ENCODE peak calls at places on chromosomes 11 and 22, in nine cellular contexts. One of them, this sample, is unnamed.

GRCh38 chr11:65793625-65794400 is 7.0 kb downstream of the OVOL1 start:
- DNase-seq in HCT116: no peak
- DNase-seq in HFF-Myc: no peak
- DNase-seq in adrenal gland: no peak
- DNase-seq in A549: no peak
- DNase-seq in mammary epithelial cell: no peak
- DNase-seq in uterus: no peak
- DNase-seq in BJ: no peak
- DNase-seq in cardiac fibroblast: no peak
- DNase-seq in this sample: no peak

GRCh38 chr11:109772846-109773400 is 320.3 kb upstream of the ZC3H12C start:
- DNase-seq in HCT116: no peak
- DNase-seq in HFF-Myc: no peak
- DNase-seq in adrenal gland: no peak
- DNase-seq in A549: no peak
- DNase-seq in mammary epithelial cell: no peak
- DNase-seq in uterus: no peak
- DNase-seq in BJ: no peak
- DNase-seq in cardiac fibroblast: no peak
- DNase-seq in this sample: no peak

GRCh38 chr11:79363261-79363660 is 77.6 kb downstream of the TENM4 start:
- DNase-seq in HCT116: no peak
- DNase-seq in HFF-Myc: no peak
- DNase-seq in adrenal gland: no peak
- DNase-seq in A549: no peak
- DNase-seq in mammary epithelial cell: peak
- DNase-seq in uterus: no peak
- DNase-seq in BJ: no peak
- DNase-seq in cardiac fibroblast: no peak
- DNase-seq in this sample: no peak

GRCh38 chr22:36087784-36088183 is 59.2 kb upstream of the RBFOX2 start:
- DNase-seq in HCT116: no peak
- DNase-seq in HFF-Myc: no peak
- DNase-seq in adrenal gland: no peak
- DNase-seq in A549: no peak
- DNase-seq in mammary epithelial cell: no peak
- DNase-seq in uterus: no peak
- DNase-seq in BJ: no peak
- DNase-seq in cardiac fibroblast: no peak
- DNase-seq in this sample: no peak

GRCh38 chr11:88292156-88292844 is 45.2 kb downstream of the CTSC start:
- DNase-seq in HCT116: peak
- DNase-seq in HFF-Myc: no peak
- DNase-seq in adrenal gland: peak
- DNase-seq in A549: peak
- DNase-seq in mammary epithelial cell: peak
- DNase-seq in uterus: peak
- DNase-seq in BJ: no peak
- DNase-seq in cardiac fibroblast: peak
- DNase-seq in this sample: no peak

GRCh38 chr11:8610532-8611116 is 16.6 kb upstream of the STK33 start:
- DNase-seq in HCT116: no peak
- DNase-seq in HFF-Myc: no peak
- DNase-seq in adrenal gland: peak
- DNase-seq in A549: no peak
- DNase-seq in mammary epithelial cell: no peak
- DNase-seq in uterus: no peak
- DNase-seq in BJ: no peak
- DNase-seq in cardiac fibroblast: no peak
- DNase-seq in this sample: peak

GRCh38 chr11:124592627-124593026 is 18.6 kb upstream of the PANX3 start:
- DNase-seq in HCT116: no peak
- DNase-seq in HFF-Myc: no peak
- DNase-seq in adrenal gland: no peak
- DNase-seq in A549: no peak
- DNase-seq in mammary epithelial cell: no peak
- DNase-seq in uterus: no peak
- DNase-seq in BJ: no peak
- DNase-seq in cardiac fibroblast: no peak
- DNase-seq in this sample: no peak

GRCh38 chr22:17917490-17917983 is 106.8 kb downstream of the MICAL3 start:
- DNase-seq in HCT116: no peak
- DNase-seq in HFF-Myc: no peak
- DNase-seq in adrenal gland: no peak
- DNase-seq in A549: no peak
- DNase-seq in mammary epithelial cell: no peak
- DNase-seq in uterus: peak
- DNase-seq in BJ: no peak
- DNase-seq in cardiac fibroblast: no peak
- DNase-seq in this sample: no peak

GRCh38 chr11:20808328-20808727 is 138.9 kb downstream of the NELL1 start:
- DNase-seq in HCT116: no peak
- DNase-seq in HFF-Myc: no peak
- DNase-seq in adrenal gland: no peak
- DNase-seq in A549: no peak
- DNase-seq in mammary epithelial cell: no peak
- DNase-seq in uterus: no peak
- DNase-seq in BJ: no peak
- DNase-seq in cardiac fibroblast: no peak
- DNase-seq in this sample: no peak

GRCh38 chr11:129402196-129402595 is 26.5 kb downstream of the BARX2 start:
- DNase-seq in HCT116: no peak
- DNase-seq in HFF-Myc: no peak
- DNase-seq in adrenal gland: no peak
- DNase-seq in A549: no peak
- DNase-seq in mammary epithelial cell: no peak
- DNase-seq in uterus: no peak
- DNase-seq in BJ: no peak
- DNase-seq in cardiac fibroblast: no peak
- DNase-seq in this sample: no peak

GRCh38 chr11:8229299-8230177 is 34.1 kb downstream of the LMO1 start:
- DNase-seq in HCT116: no peak
- DNase-seq in HFF-Myc: no peak
- DNase-seq in adrenal gland: peak
- DNase-seq in A549: no peak
- DNase-seq in mammary epithelial cell: peak
- DNase-seq in uterus: no peak
- DNase-seq in BJ: no peak
- DNase-seq in cardiac fibroblast: peak
- DNase-seq in this sample: no peak

GRCh38 chr22:35598396-35598710 is 18.8 kb downstream of the MB start:
- DNase-seq in HCT116: no peak
- DNase-seq in HFF-Myc: no peak
- DNase-seq in adrenal gland: no peak
- DNase-seq in A549: no peak
- DNase-seq in mammary epithelial cell: no peak
- DNase-seq in uterus: no peak
- DNase-seq in BJ: no peak
- DNase-seq in cardiac fibroblast: no peak
- DNase-seq in this sample: no peak

GRCh38 chr11:126636911-126637799 is 281.7 kb downstream of the ST3GAL4 start:
- DNase-seq in HCT116: no peak
- DNase-seq in HFF-Myc: no peak
- DNase-seq in adrenal gland: no peak
- DNase-seq in A549: peak
- DNase-seq in mammary epithelial cell: peak
- DNase-seq in uterus: no peak
- DNase-seq in BJ: peak
- DNase-seq in cardiac fibroblast: peak
- DNase-seq in this sample: no peak

GRCh38 chr11:116384876-116385275 is 387.9 kb downstream of the BUD13 start:
- DNase-seq in HCT116: no peak
- DNase-seq in HFF-Myc: no peak
- DNase-seq in adrenal gland: no peak
- DNase-seq in A549: no peak
- DNase-seq in mammary epithelial cell: no peak
- DNase-seq in uterus: no peak
- DNase-seq in BJ: no peak
- DNase-seq in cardiac fibroblast: no peak
- DNase-seq in this sample: no peak

GRCh38 chr11:107785401-107785800 is 73.2 kb downstream of the SLC35F2 start:
- DNase-seq in HCT116: no peak
- DNase-seq in HFF-Myc: no peak
- DNase-seq in adrenal gland: no peak
- DNase-seq in A549: no peak
- DNase-seq in mammary epithelial cell: no peak
- DNase-seq in uterus: no peak
- DNase-seq in BJ: no peak
- DNase-seq in cardiac fibroblast: peak
- DNase-seq in this sample: no peak

GRCh38 chr11:117820071-117820470 is 4.5 kb downstream of the FXYD2 start:
- DNase-seq in HCT116: no peak
- DNase-seq in HFF-Myc: no peak
- DNase-seq in adrenal gland: no peak
- DNase-seq in A549: no peak
- DNase-seq in mammary epithelial cell: no peak
- DNase-seq in uterus: no peak
- DNase-seq in BJ: no peak
- DNase-seq in cardiac fibroblast: no peak
- DNase-seq in this sample: no peak

GRCh38 chr22:29167032-29167911 is 38.4 kb upstream of the EMID1 start:
- DNase-seq in HCT116: no peak
- DNase-seq in HFF-Myc: no peak
- DNase-seq in adrenal gland: no peak
- DNase-seq in A549: no peak
- DNase-seq in mammary epithelial cell: no peak
- DNase-seq in uterus: no peak
- DNase-seq in BJ: no peak
- DNase-seq in cardiac fibroblast: no peak
- DNase-seq in this sample: no peak

GRCh38 chr22:39007177-39007576 is 6.9 kb upstream of the APOBEC3C start:
- DNase-seq in HCT116: no peak
- DNase-seq in HFF-Myc: no peak
- DNase-seq in adrenal gland: peak
- DNase-seq in A549: no peak
- DNase-seq in mammary epithelial cell: no peak
- DNase-seq in uterus: no peak
- DNase-seq in BJ: no peak
- DNase-seq in cardiac fibroblast: no peak
- DNase-seq in this sample: no peak

GRCh38 chr11:5690216-5690615 is 626 bp downstream of the TRIM22 start:
- DNase-seq in HCT116: no peak
- DNase-seq in HFF-Myc: no peak
- DNase-seq in adrenal gland: no peak
- DNase-seq in A549: no peak
- DNase-seq in mammary epithelial cell: peak
- DNase-seq in uterus: no peak
- DNase-seq in BJ: no peak
- DNase-seq in cardiac fibroblast: peak
- DNase-seq in this sample: no peak

GRCh38 chr22:19554834-19555404 is 30.7 kb upstream of the CLDN5 start:
- DNase-seq in HCT116: peak
- DNase-seq in HFF-Myc: no peak
- DNase-seq in adrenal gland: peak
- DNase-seq in A549: peak
- DNase-seq in mammary epithelial cell: peak
- DNase-seq in uterus: no peak
- DNase-seq in BJ: no peak
- DNase-seq in cardiac fibroblast: peak
- DNase-seq in this sample: peak

GRCh38 chr11:703515-703914 is 2.5 kb upstream of the EPS8L2 start:
- DNase-seq in HCT116: no peak
- DNase-seq in HFF-Myc: no peak
- DNase-seq in adrenal gland: no peak
- DNase-seq in A549: no peak
- DNase-seq in mammary epithelial cell: no peak
- DNase-seq in uterus: no peak
- DNase-seq in BJ: no peak
- DNase-seq in cardiac fibroblast: no peak
- DNase-seq in this sample: no peak

GRCh38 chr11:1933416-1934325 is 13.5 kb upstream of the MRPL23 start:
- DNase-seq in HCT116: no peak
- DNase-seq in HFF-Myc: no peak
- DNase-seq in adrenal gland: no peak
- DNase-seq in A549: no peak
- DNase-seq in mammary epithelial cell: no peak
- DNase-seq in uterus: no peak
- DNase-seq in BJ: no peak
- DNase-seq in cardiac fibroblast: no peak
- DNase-seq in this sample: no peak

GRCh38 chr11:75478690-75479597 is 45.9 kb upstream of the KLHL35 start:
- DNase-seq in HCT116: no peak
- DNase-seq in HFF-Myc: no peak
- DNase-seq in adrenal gland: no peak
- DNase-seq in A549: no peak
- DNase-seq in mammary epithelial cell: no peak
- DNase-seq in uterus: no peak
- DNase-seq in BJ: no peak
- DNase-seq in cardiac fibroblast: no peak
- DNase-seq in this sample: no peak
- TF ChIP-seq CTCF in HCT116: no peak
- TF ChIP-seq CTCF in HFF-Myc: no peak
- TF ChIP-seq CTCF in adrenal gland: no peak
- TF ChIP-seq CTCF in A549: no peak
- TF ChIP-seq CTCF in mammary epithelial cell: no peak
- TF ChIP-seq CTCF in uterus: no peak
- TF ChIP-seq CTCF in BJ: no peak
- TF ChIP-seq CTCF in cardiac fibroblast: no peak
- TF ChIP-seq CTCF in this sample: no peak

GRCh38 chr11:12099132-12099873 is 11.1 kb upstream of the MICAL2 start:
- DNase-seq in HCT116: no peak
- DNase-seq in HFF-Myc: no peak
- DNase-seq in adrenal gland: no peak
- DNase-seq in A549: no peak
- DNase-seq in mammary epithelial cell: no peak
- DNase-seq in uterus: no peak
- DNase-seq in BJ: no peak
- DNase-seq in cardiac fibroblast: no peak
- DNase-seq in this sample: no peak
- TF ChIP-seq CTCF in HCT116: no peak
- TF ChIP-seq CTCF in HFF-Myc: peak
- TF ChIP-seq CTCF in adrenal gland: no peak
- TF ChIP-seq CTCF in A549: no peak
- TF ChIP-seq CTCF in mammary epithelial cell: no peak
- TF ChIP-seq CTCF in uterus: no peak
- TF ChIP-seq CTCF in BJ: peak
- TF ChIP-seq CTCF in cardiac fibroblast: peak
- TF ChIP-seq CTCF in this sample: peak

GRCh38 chr22:44807915-44808690 is 55.7 kb downstream of the ARHGAP8 start:
- DNase-seq in HCT116: no peak
- DNase-seq in HFF-Myc: no peak
- DNase-seq in adrenal gland: no peak
- DNase-seq in A549: no peak
- DNase-seq in mammary epithelial cell: no peak
- DNase-seq in uterus: no peak
- DNase-seq in BJ: no peak
- DNase-seq in cardiac fibroblast: no peak
- DNase-seq in this sample: peak
- TF ChIP-seq CTCF in HCT116: no peak
- TF ChIP-seq CTCF in HFF-Myc: peak
- TF ChIP-seq CTCF in adrenal gland: no peak
- TF ChIP-seq CTCF in A549: no peak
- TF ChIP-seq CTCF in mammary epithelial cell: peak
- TF ChIP-seq CTCF in uterus: no peak
- TF ChIP-seq CTCF in BJ: peak
- TF ChIP-seq CTCF in cardiac fibroblast: no peak
- TF ChIP-seq CTCF in this sample: peak

DNA sequence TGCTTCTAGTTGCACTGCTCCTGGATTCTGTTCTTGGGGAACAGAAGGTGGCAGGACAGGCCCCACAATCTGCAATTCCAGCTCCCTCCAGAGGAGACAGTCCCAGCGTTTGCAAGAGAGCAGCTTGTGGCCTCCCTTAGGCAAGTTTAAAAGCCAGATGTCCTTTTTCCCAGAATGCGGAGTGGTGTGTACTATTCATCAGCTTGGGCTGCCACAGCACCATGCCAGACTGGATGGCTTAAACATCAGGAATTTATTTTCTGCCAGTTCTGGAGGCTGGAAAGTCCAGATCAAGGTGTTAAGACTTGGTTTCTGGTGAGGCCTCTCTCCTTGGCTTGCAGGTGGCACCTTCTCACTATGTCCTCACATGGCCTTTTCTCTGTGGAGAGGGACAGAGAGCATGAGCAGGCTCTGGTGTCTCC is 11.7 kb downstream of the MIAT start:
- DNase-seq in HCT116: peak
- DNase-seq in HFF-Myc: peak
- DNase-seq in adrenal gland: peak
- DNase-seq in A549: peak
- DNase-seq in mammary epithelial cell: peak
- DNase-seq in uterus: no peak
- DNase-seq in BJ: no peak
- DNase-seq in cardiac fibroblast: peak
- DNase-seq in this sample: peak
- TF ChIP-seq CTCF in HCT116: no peak
- TF ChIP-seq CTCF in HFF-Myc: peak
- TF ChIP-seq CTCF in adrenal gland: peak
- TF ChIP-seq CTCF in A549: peak
- TF ChIP-seq CTCF in mammary epithelial cell: peak
- TF ChIP-seq CTCF in uterus: no peak
- TF ChIP-seq CTCF in BJ: peak
- TF ChIP-seq CTCF in cardiac fibroblast: peak
- TF ChIP-seq CTCF in this sample: peak

This sample was measured in H9.